ENCODE peak calls at places on chromosomes 13 and 19, in five cellular contexts. Z is GM23248, N is SK-N-SH, B is lower leg skin, D is PC-3. J is an unnamed sample.

GRCh38 chr13:51221674-51222509 is at the start of gene FAM124A:
- DNase-seq in B (no peak), D (peak; percentile 45), Z (peak; percentile 75), N (peak; percentile 89), J (no peak)

GRCh38 chr13:40336228-40337221 is 329.9 kb downstream of the FOXO1 start:
- DNase-seq in D (no peak), Z (no peak), B (no peak), N (no peak), J (no peak)

GRCh38 chr19:6271251-6271650 is 8.5 kb downstream of the MLLT1 start:
- DNase-seq in N (peak; percentile 67), B (no peak), Z (peak; percentile 67), D (no peak), J (no peak)

GRCh38 chr13:108980237-108980636 is 350.8 kb downstream of the MYO16 start:
- DNase-seq in D (no peak), Z (no peak), N (no peak), B (no peak), J (no peak)

GRCh38 chr19:34096020-34096915 is 76.0 kb upstream of the LSM14A start:
- DNase-seq in B (no peak), N (peak; percentile 72), D (peak; percentile 72), Z (peak; percentile 65), J (peak; percentile 8)

GRCh38 chr13:89550842-89551422 is 1796.6 kb upstream of the MIR17HG start:
- DNase-seq in B (no peak), Z (no peak), D (peak; percentile 37), N (no peak), J (no peak)

GRCh38 chr19:19661675-19662251 is 1.7 kb downstream of the ATP13A1 start:
- DNase-seq in D (no peak), Z (peak; percentile 12), B (peak; percentile 14), N (peak; percentile 60), J (no peak)

GRCh38 chr19:1384478-1385110 is 887 bp downstream of the NDUFS7 start:
- DNase-seq in D (no peak), N (no peak), B (no peak), Z (peak; percentile 33), J (no peak)

GRCh38 chr13:48748681-48749080 is 95.0 kb downstream of the CYSLTR2 start:
- DNase-seq in D (no peak), Z (no peak), N (no peak), B (no peak), J (no peak)

GRCh38 chr19:43148233-43148632 is 38.1 kb downstream of the PSG5 start:
- DNase-seq in N (no peak), Z (peak; percentile 83), B (peak; percentile 69), D (peak; percentile 18), J (peak; percentile 13)

GRCh38 chr19:35757231-35757748 is 461 bp upstream of the HSPB6 start:
- DNase-seq in B (peak; percentile 68), N (peak; percentile 70), D (peak; percentile 29), Z (peak; percentile 93), J (peak; percentile 98)

GRCh38 chr19:964761-965694 is 19.1 kb upstream of the WDR18 start:
- DNase-seq in Z (peak; percentile 26), D (peak; percentile 27), N (no peak), B (no peak), J (no peak)

GRCh38 chr19:10112037-10112751 is 701 bp downstream of the P2RY11 start:
- DNase-seq in D (peak; percentile 22), B (no peak), Z (peak; percentile 43), N (peak; percentile 28), J (no peak)

GRCh38 chr19:34589730-34590129 is 87.2 kb downstream of the SCGB2B2 start:
- DNase-seq in B (no peak), D (no peak), N (no peak), Z (no peak), J (no peak)

GRCh38 chr19:4066682-4067395 is at the start of gene ZBTB7A:
- DNase-seq in B (peak; percentile 89), N (peak; percentile 89), Z (peak; percentile 85), D (peak; percentile 53), J (no peak)

GRCh38 chr13:26529441-26529840 is 28.0 kb upstream of the WASF3 start:
- DNase-seq in B (no peak), N (no peak), Z (peak; percentile 66), D (peak; percentile 60), J (peak; percentile 34)

GRCh38 chr19:20197747-20198146 is 30.7 kb downstream of the ZNF486 start:
- DNase-seq in B (no peak), N (no peak), D (no peak), Z (no peak), J (no peak)

GRCh38 chr19:5968431-5969373 is 9.2 kb downstream of the RANBP3 start:
- DNase-seq in N (no peak), D (no peak), Z (no peak), B (no peak), J (no peak)

GRCh38 chr19:11269408-11269807 is 7.1 kb upstream of the DOCK6 start:
- DNase-seq in Z (peak; percentile 42), N (no peak), B (no peak), D (peak; percentile 32), J (no peak)

GRCh38 chr13:29917573-29918091 is 67.2 kb upstream of the UBL3 start:
- DNase-seq in Z (peak; percentile 46), D (no peak), B (no peak), N (no peak), J (no peak)

GRCh38 chr19:18506545-18506944 is 15.3 kb downstream of the ELL start:
- DNase-seq in D (no peak), Z (no peak), N (no peak), B (no peak), J (no peak)

GRCh38 chr19:18507021-18507726 is 14.7 kb downstream of the ELL start:
- DNase-seq in Z (no peak), N (peak; percentile 57), D (no peak), B (no peak), J (no peak)

GRCh38 chr19:18508585-18508984 is 13.3 kb downstream of the ELL start:
- DNase-seq in Z (no peak), N (no peak), B (no peak), D (no peak), J (no peak)

GRCh38 chr19:18506101-18506534 is 15.8 kb downstream of the ELL start:
- DNase-seq in N (no peak), Z (no peak), B (no peak), D (no peak), J (no peak)

DNA sequence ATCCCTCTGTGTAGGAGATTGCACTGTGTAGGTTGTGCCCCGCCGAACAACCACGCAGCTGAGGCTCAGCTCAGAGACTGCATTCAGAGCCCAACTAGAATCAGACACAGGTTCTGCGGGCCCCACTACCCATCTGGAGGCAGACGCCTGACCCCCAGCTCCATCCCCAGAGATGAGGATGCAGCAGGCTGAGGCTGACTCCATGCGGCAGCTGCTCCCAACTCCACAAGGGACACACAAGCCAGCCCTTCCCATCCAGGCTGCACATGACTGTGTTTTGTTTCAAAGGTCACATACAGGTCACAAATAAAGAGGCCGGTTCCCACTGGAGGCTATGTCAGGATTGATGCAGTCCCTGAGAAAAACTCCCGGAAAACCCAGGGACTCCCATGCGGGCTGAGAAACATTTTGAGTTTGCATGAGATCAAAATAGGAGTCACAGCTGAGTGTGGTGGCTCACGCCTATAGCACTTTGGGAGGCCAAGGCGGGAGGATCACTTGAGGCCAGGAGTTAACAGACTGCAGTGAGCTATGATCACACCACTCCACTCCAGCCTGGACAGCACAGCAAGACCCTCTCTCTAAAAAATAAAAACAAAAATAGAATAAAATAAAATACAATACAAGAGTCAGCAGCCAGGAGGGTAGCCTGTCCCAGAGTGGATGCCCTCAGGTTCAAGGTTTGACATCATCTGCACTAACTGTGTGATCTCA is 14.0 kb downstream of the ELL start:
- DNase-seq in N (no peak), D (no peak), B (no peak), Z (no peak), J (no peak)
- H3K4me3 ChIP-seq in N (no peak overlapping the region), D (no peak overlapping the region), B (no peak overlapping the region), Z (no peak overlapping the region), J (no peak overlapping the region)

DNA sequence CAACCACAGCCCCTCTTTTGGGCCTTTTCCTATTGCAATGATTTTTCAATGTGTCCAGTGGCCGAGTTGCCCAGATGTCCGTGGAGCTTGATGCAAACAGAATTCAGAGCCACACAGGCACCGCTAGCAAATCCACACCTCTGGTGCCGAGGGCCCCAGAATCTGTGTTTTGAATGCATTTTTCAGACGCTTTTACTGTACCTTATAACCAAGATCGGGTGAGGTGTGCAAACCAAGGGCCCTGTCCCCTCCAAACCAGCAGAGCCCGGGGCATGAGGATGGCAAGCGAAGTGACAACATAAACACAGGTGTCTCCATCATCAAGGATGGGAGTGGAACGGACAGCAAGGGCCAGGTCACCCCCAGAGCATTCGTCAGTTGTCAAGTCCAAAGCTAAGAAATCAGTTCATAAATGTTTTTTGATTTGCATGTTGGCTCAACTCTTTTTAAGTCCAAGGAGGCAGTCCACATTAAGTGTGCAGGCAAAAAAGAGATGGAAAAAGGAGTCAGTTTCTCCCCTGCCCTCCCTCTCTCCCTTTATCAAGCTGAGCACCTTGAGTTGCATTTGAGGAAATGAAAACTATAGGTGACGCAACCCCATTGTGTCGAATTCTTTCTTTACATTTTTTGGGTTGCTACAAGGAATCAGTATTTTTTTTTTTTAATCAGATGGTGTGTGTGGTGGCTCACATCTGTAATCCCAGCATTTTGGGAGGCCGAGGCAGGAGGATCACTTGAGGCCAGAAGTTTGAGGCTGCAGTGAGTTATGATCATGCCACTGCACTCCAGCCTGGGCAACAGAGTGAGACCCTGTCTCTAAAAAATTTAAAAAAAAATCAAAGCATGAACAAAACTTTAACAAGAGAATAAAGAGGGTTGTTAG is 2.9 kb downstream of the CCDC8 start:
- DNase-seq in Z (no peak), B (no peak), N (no peak), D (no peak), J (no peak)
- H3K4me3 ChIP-seq in Z (no peak overlapping the region), B (no peak overlapping the region), N (no peak overlapping the region), D (no peak overlapping the region), J (peak overlapping the region; percentile 90)

GRCh38 chr19:18008814-18009213 is 844 bp downstream of the ARRDC2 start:
- DNase-seq in Z (no peak), B (no peak), N (no peak), D (no peak), J (no peak)

GRCh38 chr19:18007605-18007938 is 398 bp upstream of the ARRDC2 start:
- DNase-seq in N (no peak), D (no peak), Z (no peak), B (no peak), J (no peak)

GRCh38 chr19:18007939-18008673 is at the start of gene ARRDC2:
- DNase-seq in N (peak; percentile 100), Z (peak; percentile 96), D (peak; percentile 91), B (peak; percentile 90), J (peak; percentile 66)

GRCh38 chr19:18010149-18010548 is 2.2 kb downstream of the ARRDC2 start:
- DNase-seq in N (no peak), B (no peak), D (no peak), Z (no peak), J (no peak)

GRCh38 chr19:18009412-18010066 is 1.6 kb downstream of the ARRDC2 start:
- DNase-seq in N (no peak), B (no peak), Z (peak; percentile 72), D (peak; percentile 77), J (no peak)
- H3K4me3 ChIP-seq in N (no peak overlapping the region), B (peak overlapping the region; percentile 7), Z (peak overlapping the region; percentile 2), D (peak overlapping the region; percentile 25), J (peak overlapping the region; percentile 58)

DNA sequence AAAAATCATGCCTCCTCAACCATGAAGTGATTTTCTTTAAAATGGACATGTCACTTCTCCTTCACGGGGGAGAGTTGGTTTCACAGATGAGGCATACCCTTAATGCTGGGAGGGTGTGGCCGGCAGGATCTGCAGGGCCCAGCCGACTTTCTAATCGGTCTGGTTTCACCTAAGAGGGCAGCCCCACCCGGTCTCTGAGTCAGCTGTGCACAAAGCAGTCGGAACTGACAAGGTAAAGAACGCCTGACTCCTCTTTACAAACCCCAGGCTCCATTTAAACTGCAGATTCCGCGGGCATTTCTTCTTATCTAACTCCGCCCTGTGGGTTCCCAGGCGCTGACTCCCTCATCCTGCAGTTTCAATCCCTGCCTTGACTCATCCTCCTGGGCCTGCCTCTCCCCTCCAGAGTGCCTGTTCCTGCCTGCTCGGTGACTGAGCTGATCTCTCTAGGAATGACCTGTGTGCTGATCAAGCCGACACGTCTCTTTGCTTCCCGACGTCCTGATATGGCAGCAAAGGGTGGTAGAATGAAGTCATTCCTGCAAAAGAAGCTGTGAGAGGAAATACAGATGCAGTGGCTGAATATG is 63.4 kb downstream of the EFNB2 start:
- DNase-seq in B (peak; percentile 71), D (peak; percentile 92), N (peak; percentile 24), Z (peak; percentile 94), J (peak; percentile 65)
- H3K4me3 ChIP-seq in B (no peak overlapping the region), D (peak overlapping the region; percentile 44), N (peak overlapping the region; percentile 25), Z (peak overlapping the region; percentile 72), J (peak overlapping the region; percentile 32)